ENCODE peak calls at places on chromosome 4, in six cellular contexts. N is CD8-positive, alpha-beta T cell; A is tibial nerve; D is uterus; O is OCI-LY7; B is IMR-90. E is an unnamed sample.

GRCh38 chr4:55851885-55852284 is 1.6 kb upstream of the EXOC1 start:
- DNase-seq in N (no peak), A (no peak), D (no peak), B (no peak), O (no peak), E (no peak)

GRCh38 chr4:138003248-138003647 is 238.9 kb downstream of the SLC7A11 start:
- DNase-seq in N (no peak), B (peak), O (no peak), A (no peak), D (no peak), E (no peak)

GRCh38 chr4:83219344-83219990 is 65.1 kb downstream of the COQ2 start:
- DNase-seq in A (no peak), D (no peak), O (peak), N (no peak), B (no peak), E (no peak)

GRCh38 chr4:128812360-128812958 is 3.0 kb downstream of the JADE1 start:
- DNase-seq in A (peak), D (no peak), O (peak), B (peak), N (no peak), E (no peak)

GRCh38 chr4:185235480-185236154 is 26.2 kb downstream of the SNX25 start:
- DNase-seq in D (no peak), N (no peak), A (no peak), O (no peak), B (peak), E (no peak)

GRCh38 chr4:7968262-7968896 is 28.7 kb upstream of the AFAP1 start:
- DNase-seq in O (no peak), D (peak), B (no peak), A (no peak), N (no peak), E (no peak)

GRCh38 chr4:81052119-81053068 is 21.9 kb downstream of the BMP3 start:
- DNase-seq in B (peak), O (peak), D (no peak), N (peak), A (peak), E (peak)

GRCh38 chr4:39469429-39470077 is 10.7 kb downstream of the LIAS start:
- DNase-seq in D (peak), O (peak), A (peak), N (no peak), B (peak), E (no peak)

GRCh38 chr4:183770900-183771299 is 111.8 kb downstream of the TRAPPC11 start:
- DNase-seq in D (no peak), N (no peak), B (no peak), O (no peak), A (no peak), E (no peak)

GRCh38 chr4:26217961-26218676 is 102.7 kb upstream of the RBPJ start:
- DNase-seq in N (no peak), A (peak), D (no peak), O (no peak), B (no peak), E (peak)

GRCh38 chr4:11470709-11471441 is 42.2 kb upstream of the HS3ST1 start:
- DNase-seq in D (no peak), A (no peak), N (no peak), B (no peak), O (no peak), E (no peak)

GRCh38 chr4:133839326-133839725 is 362.3 kb downstream of the PABPC4L start:
- DNase-seq in D (no peak), O (no peak), B (peak), N (no peak), A (no peak), E (no peak)

GRCh38 chr4:173801876-173802713 is 272.1 kb upstream of the HAND2 start:
- DNase-seq in A (no peak), O (no peak), D (no peak), N (no peak), B (peak), E (no peak)

GRCh38 chr4:23959401-23960148 is 69.7 kb upstream of the PPARGC1A start:
- DNase-seq in D (no peak), B (no peak), O (no peak), A (no peak), N (no peak), E (no peak)

GRCh38 chr4:26248647-26249046 is 72.2 kb upstream of the RBPJ start:
- DNase-seq in O (no peak), A (peak), B (peak), D (peak), N (no peak), E (no peak)

GRCh38 chr4:30718889-30719252 is 1.3 kb upstream of the PCDH7 start:
- DNase-seq in N (no peak), B (peak), O (no peak), D (peak), A (no peak), E (no peak)

GRCh38 chr4:174262624-174263444 is 20.6 kb downstream of the FBXO8 start:
- DNase-seq in D (no peak), O (no peak), A (no peak), B (no peak), N (no peak), E (no peak)

GRCh38 chr4:139806929-139807328 is 141.3 kb downstream of the MGST2 start:
- DNase-seq in O (no peak), N (no peak), B (no peak), A (no peak), D (no peak), E (no peak)
- TF ChIP-seq CTCF in O (peak), N (no peak), B (no peak), A (no peak), D (no peak), E (no peak)

DNA sequence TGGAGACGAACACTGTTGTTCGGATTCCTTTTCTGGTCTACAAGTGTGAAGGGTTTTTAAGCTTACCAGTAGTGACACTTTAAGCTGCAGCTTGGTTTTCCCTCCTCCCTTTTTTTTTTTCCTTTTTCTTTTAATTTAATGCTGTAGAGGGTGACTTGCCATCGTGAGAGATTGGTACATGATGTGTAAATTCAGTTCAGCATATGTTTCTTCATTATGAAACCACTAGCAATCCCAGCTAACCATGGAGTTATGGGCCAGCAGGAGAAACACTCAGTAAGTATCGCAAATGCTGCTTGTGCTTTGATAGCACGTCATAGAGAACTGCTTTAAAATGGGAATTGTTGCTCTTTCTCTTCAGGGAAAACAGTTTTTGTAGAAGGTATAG is 165.1 kb downstream of the RAPGEF2 start:
- DNase-seq in A (no peak), N (no peak), O (no peak), B (no peak), D (no peak), E (no peak)
- H3K4me3 ChIP-seq in A (peak), N (no peak), O (no peak), B (peak), D (no peak), E (peak)

DNA sequence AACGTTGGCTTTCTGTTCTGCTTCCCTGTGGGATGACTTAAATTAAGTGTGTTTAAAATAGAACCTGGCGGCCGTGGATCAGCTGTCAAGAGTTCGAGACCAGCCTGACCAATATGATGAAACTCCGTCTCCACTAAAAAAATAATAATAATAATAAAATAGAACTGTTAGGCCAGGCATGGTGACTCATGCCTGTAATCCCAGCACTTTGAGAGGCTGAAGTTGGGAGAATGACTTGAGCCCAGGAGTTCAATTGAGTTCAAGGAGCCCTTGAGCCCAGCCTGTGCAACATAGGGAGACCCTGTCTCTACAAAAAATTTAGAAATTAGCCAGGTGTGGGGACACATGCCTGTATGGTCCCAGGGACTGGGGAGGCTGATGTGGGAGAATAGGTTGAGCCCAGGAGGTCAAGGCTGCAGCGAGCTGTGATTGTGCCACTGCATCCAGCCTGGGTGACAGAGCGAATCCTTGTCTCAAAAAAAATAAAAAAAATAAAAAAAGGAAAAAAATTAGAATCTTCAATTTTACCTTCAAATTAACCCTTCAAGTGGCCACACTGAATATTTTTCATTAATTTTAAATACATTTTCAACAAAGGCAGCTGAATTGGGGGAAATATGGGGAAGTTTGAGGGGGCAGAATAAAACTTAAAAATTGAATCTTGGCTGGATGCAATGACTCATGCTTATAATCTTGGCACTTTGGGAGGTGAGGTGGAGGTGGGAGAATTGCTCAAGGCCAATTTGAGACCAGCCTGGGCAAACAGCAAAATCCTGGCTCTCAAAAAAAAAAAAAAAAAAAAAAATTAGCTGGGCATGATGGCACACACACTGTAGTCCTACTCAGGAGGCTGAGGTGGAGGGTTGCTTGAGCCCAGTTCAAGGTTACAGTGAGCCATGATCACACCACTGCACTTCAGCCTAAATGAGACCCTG is 31.8 kb upstream of the HSD17B13 start:
- DNase-seq in N (no peak), A (no peak), D (peak), B (peak), O (no peak), E (no peak)
- H3K27ac ChIP-seq in N (no peak), A (no peak), D (peak), B (peak), O (no peak), E (no peak)

GRCh38 chr4:51932261-51932660 is 87.9 kb downstream of the LRRC66 start:
- DNase-seq in O (no peak), D (no peak), B (no peak), A (peak), N (no peak), E (no peak)
- TF ChIP-seq CTCF in O (no peak), D (no peak), B (no peak), A (no peak), N (no peak), E (no peak)